ENCODE peak calls at places on chromosomes 11 and 22, in four cellular contexts. One of them, this sample, is unnamed.
A peak's percentile ranks its signal among the peaks of the same experiment; 100 is the strongest.

GRCh38 chr11:114511538-114511937 is 48.1 kb downstream of the NXPE1 start:
- DNase-seq in transverse colon: no peak
- DNase-seq in suprapubic skin: no peak
- DNase-seq in stomach: no peak
- DNase-seq in this sample: no peak

GRCh38 chr22:35349368-35349703 is 31.6 kb upstream of the HMOX1 start:
- DNase-seq in transverse colon: no peak
- DNase-seq in suprapubic skin: no peak
- DNase-seq in stomach: no peak
- DNase-seq in this sample: no peak

GRCh38 chr11:13280323-13280722 is 2.7 kb downstream of the BMAL1 start:
- DNase-seq in transverse colon: no peak
- DNase-seq in suprapubic skin: no peak
- DNase-seq in stomach: no peak
- DNase-seq in this sample: no peak

GRCh38 chr22:50490531-50491308 is 4.1 kb downstream of the MIOX start:
- DNase-seq in transverse colon: no peak
- DNase-seq in suprapubic skin: no peak
- DNase-seq in stomach: no peak
- DNase-seq in this sample: no peak

GRCh38 chr22:27815826-27816530 is 14.4 kb upstream of the MN1 start:
- DNase-seq in transverse colon: no peak
- DNase-seq in suprapubic skin: no peak
- DNase-seq in stomach: no peak
- DNase-seq in this sample: no peak

GRCh38 chr22:22683668-22684361 is 39.4 kb downstream of the GGTLC2 start:
- DNase-seq in transverse colon: no peak
- DNase-seq in suprapubic skin: no peak
- DNase-seq in stomach: no peak
- DNase-seq in this sample: no peak

GRCh38 chr11:2725367-2726300 is 25.8 kb upstream of the KCNQ1OT1 start:
- DNase-seq in transverse colon: no peak
- DNase-seq in suprapubic skin: peak; percentile 74
- DNase-seq in stomach: no peak
- DNase-seq in this sample: peak; percentile 87

GRCh38 chr11:58524232-58525036 is 16.5 kb upstream of the OR5B21 start:
- DNase-seq in transverse colon: peak; percentile 61
- DNase-seq in suprapubic skin: peak; percentile 69
- DNase-seq in stomach: peak; percentile 69
- DNase-seq in this sample: peak; percentile 82

GRCh38 chr22:26684173-26684572 is 26.8 kb downstream of the MIAT start:
- DNase-seq in transverse colon: no peak
- DNase-seq in suprapubic skin: no peak
- DNase-seq in stomach: no peak
- DNase-seq in this sample: no peak

GRCh38 chr11:17383466-17383865 is 5.0 kb downstream of the KCNJ11 start:
- DNase-seq in transverse colon: no peak
- DNase-seq in suprapubic skin: no peak
- DNase-seq in stomach: no peak
- DNase-seq in this sample: no peak

GRCh38 chr11:99020324-99021225 is at the start of gene CNTN5:
- DNase-seq in transverse colon: peak; percentile 13
- DNase-seq in suprapubic skin: no peak
- DNase-seq in stomach: no peak
- DNase-seq in this sample: no peak

GRCh38 chr22:46096051-46096450 is 54.3 kb upstream of the PPARA start:
- DNase-seq in transverse colon: no peak
- DNase-seq in suprapubic skin: no peak
- DNase-seq in stomach: no peak
- DNase-seq in this sample: no peak

GRCh38 chr22:38026130-38027111 is 30.8 kb upstream of the PICK1 start:
- DNase-seq in transverse colon: no peak
- DNase-seq in suprapubic skin: no peak
- DNase-seq in stomach: no peak
- DNase-seq in this sample: no peak

GRCh38 chr11:33461726-33462125 is 204.5 kb downstream of the HIPK3 start:
- DNase-seq in transverse colon: no peak
- DNase-seq in suprapubic skin: no peak
- DNase-seq in stomach: no peak
- DNase-seq in this sample: no peak

GRCh38 chr11:34349882-34350281 is 7.9 kb downstream of the ABTB2 start:
- DNase-seq in transverse colon: no peak
- DNase-seq in suprapubic skin: no peak
- DNase-seq in stomach: no peak
- DNase-seq in this sample: no peak

GRCh38 chr11:94768602-94769511 is 701 bp downstream of the AMOTL1 start:
- DNase-seq in transverse colon: peak; percentile 15
- DNase-seq in suprapubic skin: no peak
- DNase-seq in stomach: peak; percentile 37
- DNase-seq in this sample: peak; percentile 73

DNA sequence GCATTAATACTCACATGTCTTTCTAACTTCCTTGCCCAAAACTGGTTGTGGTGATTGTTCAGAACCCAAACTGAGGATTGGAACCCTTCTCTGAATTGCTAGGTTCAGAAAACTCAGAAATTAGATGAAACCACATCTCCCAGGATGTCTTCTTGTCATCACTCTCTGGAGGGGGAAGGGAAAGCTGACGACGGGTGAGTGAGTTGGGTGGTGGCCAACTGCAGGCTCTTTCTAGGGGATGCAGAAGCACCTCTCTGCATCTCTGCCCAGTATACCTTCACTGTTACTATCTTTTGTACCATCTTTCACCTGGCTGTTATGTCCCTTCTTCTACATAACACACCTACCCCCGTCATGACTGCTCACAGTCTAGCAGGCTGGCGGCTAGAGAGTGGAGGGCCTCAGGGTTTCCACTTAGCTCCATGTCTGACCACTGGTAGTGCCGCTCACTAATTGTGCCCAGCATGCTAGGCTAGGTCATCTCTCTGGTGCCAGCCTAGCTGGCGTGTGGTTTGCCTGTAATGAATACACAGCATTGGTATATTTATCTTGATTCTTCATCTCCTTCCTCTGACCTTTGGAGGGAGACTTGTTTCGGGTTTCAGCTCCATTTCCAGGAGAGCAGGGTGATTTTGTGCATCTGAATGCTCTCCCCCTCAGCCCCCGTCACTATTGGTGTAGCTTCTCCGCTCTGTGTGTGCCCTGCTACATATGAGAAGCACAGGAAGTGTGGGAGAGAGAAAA is 7.3 kb downstream of the GRAMD1B start:
- DNase-seq in transverse colon: no peak
- DNase-seq in suprapubic skin: no peak
- DNase-seq in stomach: no peak
- DNase-seq in this sample: no peak
- H3K4me1 ChIP-seq in transverse colon: no peaks in the 10 kb centered on the region
- H3K4me1 ChIP-seq in suprapubic skin: no peaks in the 10 kb centered on the region
- H3K4me1 ChIP-seq in stomach: no peaks in the 10 kb centered on the region
- H3K4me1 ChIP-seq in this sample: no peaks in the 10 kb centered on the region

DNA sequence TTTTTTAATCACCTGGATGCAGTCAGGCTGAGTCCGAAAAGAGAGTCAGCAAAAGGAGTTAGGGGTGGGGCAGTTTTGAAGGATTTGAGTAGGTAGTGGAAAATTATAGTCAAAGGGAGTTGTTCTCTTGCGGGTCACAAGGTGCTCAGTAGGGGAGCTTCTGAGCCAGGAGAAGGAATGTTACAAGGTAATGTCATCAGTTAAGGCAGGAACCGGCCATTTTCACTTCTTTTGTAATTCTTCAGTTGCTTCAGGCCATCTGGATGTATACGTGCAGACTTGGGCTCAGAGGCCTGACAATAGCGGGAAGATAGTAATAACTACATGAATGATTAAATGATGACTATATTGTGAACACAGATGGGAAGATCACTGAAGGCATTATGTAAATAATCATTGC is 6.2 kb downstream of the SC5D start:
- DNase-seq in transverse colon: no peak
- DNase-seq in suprapubic skin: no peak
- DNase-seq in stomach: no peak
- DNase-seq in this sample: no peak
- TF ChIP-seq EP300 in transverse colon: no peak
- TF ChIP-seq EP300 in suprapubic skin: no peak
- TF ChIP-seq EP300 in stomach: no peak
- TF ChIP-seq EP300 in this sample: no peak

GRCh38 chr11:66268953-66269906 is 791 bp downstream of the RAB1B start:
- DNase-seq in transverse colon: no peak
- DNase-seq in suprapubic skin: no peak
- DNase-seq in stomach: no peak
- DNase-seq in this sample: no peak

GRCh38 chr11:66267379-66268209 is 845 bp upstream of the RAB1B start:
- DNase-seq in transverse colon: peak; percentile 92
- DNase-seq in suprapubic skin: peak; percentile 93
- DNase-seq in stomach: peak; percentile 89
- DNase-seq in this sample: peak; percentile 96

GRCh38 chr11:66266378-66267038 is 1.9 kb upstream of the RAB1B start:
- DNase-seq in transverse colon: no peak
- DNase-seq in suprapubic skin: peak; percentile 82
- DNase-seq in stomach: no peak
- DNase-seq in this sample: no peak

GRCh38 chr11:66267039-66267378 is 1.4 kb upstream of the RAB1B start:
- DNase-seq in transverse colon: no peak
- DNase-seq in suprapubic skin: no peak
- DNase-seq in stomach: no peak
- DNase-seq in this sample: no peak

DNA sequence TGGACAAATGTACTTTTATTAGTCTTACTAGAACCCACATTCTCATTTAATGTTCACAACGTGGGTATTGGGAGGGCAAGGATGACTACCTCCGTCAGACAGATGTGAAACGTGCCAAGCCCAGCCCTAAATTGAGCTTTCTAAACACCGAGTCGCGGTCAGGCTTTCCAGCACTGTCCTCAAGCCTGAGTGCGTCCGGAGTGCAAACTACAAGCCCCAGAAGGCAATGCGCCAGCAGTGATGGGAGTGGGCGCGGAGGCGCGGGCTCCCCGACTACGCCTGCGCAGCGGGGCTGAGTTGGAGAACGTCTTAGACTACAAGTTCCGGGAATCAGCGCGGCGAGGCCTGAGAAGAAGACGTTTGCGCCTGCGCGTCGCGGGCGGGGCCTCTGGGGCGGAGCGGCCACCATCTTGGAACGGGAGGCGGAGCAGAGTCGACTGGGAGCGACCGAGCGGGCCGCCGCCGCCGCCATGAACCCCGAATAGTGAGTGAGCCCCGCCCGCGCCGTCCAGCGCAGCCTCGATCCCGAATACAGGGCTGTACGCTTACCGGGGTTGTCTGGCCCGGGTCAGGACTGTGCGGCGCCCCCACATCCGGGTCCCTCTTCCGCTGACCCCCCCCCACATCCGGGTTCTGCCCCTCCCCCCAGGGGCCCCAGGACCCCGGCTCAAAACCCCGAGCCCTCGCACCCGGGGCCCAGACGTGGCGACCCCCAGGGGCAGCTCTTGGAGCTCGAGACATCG is at the start of gene RAB1B:
- DNase-seq in transverse colon: peak; percentile 100
- DNase-seq in suprapubic skin: peak; percentile 100
- DNase-seq in stomach: peak; percentile 100
- DNase-seq in this sample: peak; percentile 100
- H3K36me3 ChIP-seq in transverse colon: no peaks in the 10 kb centered on the region
- H3K36me3 ChIP-seq in suprapubic skin: peaks cover 42% of the 10 kb centered on the region
- H3K36me3 ChIP-seq in stomach: peaks cover 23% of the 10 kb centered on the region
- H3K36me3 ChIP-seq in this sample: peaks cover 45% of the 10 kb centered on the region

DNA sequence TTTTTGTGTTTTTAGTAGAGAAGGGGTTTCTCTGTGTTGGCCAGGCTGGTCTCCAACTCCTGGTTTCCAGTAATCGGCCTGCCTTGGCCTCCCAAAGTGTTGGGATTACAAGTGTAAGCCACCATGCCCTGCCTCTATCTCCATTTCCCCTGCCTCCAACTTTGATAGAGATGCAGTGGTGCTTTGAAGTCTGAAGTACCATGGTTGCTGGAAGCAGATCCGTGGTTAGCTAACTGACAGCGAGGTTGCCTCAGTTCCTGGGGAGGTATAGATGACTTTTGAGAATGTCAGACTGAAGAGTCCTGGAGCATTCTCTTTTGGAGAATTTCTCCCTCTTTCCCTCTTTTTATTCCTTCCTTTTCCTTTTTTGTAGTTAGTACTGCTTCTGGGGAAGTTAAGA is 111.5 kb upstream of the RRM1 start:
- DNase-seq in transverse colon: no peak
- DNase-seq in suprapubic skin: no peak
- DNase-seq in stomach: no peak
- DNase-seq in this sample: no peak
- H3K4me1 ChIP-seq in transverse colon: peaks cover 21% of the 10 kb centered on the region
- H3K4me1 ChIP-seq in suprapubic skin: peaks cover 30% of the 10 kb centered on the region
- H3K4me1 ChIP-seq in stomach: peaks cover 9% of the 10 kb centered on the region
- H3K4me1 ChIP-seq in this sample: no peaks in the 10 kb centered on the region

DNA sequence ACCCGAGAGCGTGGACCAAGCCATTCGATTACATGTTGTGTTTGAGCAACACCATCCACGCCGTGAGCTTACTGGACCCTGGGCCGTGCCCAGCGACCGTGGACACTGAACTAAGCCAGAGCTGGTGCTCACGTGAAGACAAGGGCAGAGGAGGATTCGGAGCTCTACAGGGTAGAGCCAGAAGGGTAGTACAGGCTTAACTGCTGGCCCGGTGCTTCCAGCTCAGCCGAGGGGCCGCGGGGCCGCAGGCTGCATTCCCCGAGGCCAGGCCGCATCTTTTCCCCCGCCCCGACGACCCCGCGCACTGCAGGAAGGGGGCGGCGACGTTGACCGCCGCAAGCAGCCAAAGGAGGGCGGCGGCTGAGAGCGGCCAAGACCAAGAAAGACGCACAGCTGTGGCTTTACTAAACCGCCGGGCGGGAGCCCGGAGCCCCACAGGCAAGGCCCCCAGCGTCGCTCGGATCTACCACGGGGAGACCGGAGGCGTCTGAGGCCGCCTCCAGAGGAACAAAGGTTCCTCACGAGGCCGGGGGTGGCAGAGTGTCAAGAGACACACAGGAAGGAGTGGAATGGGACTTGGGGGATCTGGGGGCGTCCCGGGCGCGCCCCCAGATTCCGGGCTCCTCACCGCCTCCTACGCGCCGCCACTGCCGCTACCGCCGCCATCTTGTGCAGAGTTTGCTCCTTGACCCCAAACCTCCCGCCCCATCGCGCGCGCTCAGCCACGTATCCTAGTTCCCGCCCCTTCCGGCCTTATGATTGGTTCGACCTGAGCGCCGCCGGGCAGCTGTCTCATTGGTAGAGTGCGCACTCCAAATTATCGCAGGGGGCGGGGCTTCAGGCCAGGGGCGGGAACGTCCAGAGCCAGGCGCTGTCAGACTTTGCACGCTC is at the start of gene GANAB:
- DNase-seq in transverse colon: peak; percentile 100
- DNase-seq in suprapubic skin: peak; percentile 100
- DNase-seq in stomach: peak; percentile 99
- DNase-seq in this sample: peak; percentile 100
- TF ChIP-seq EP300 in transverse colon: no peak
- TF ChIP-seq EP300 in suprapubic skin: no peak
- TF ChIP-seq EP300 in stomach: no peak
- TF ChIP-seq EP300 in this sample: no peak

GRCh38 chr11:11944444-11944843 is 64.0 kb downstream of the DKK3 start:
- DNase-seq in transverse colon: no peak
- DNase-seq in suprapubic skin: no peak
- DNase-seq in stomach: no peak
- DNase-seq in this sample: no peak
- H3K36me3 ChIP-seq in transverse colon: no peaks in the 10 kb centered on the region
- H3K36me3 ChIP-seq in suprapubic skin: peaks cover 44% of the 10 kb centered on the region
- H3K36me3 ChIP-seq in stomach: peaks cover 9% of the 10 kb centered on the region
- H3K36me3 ChIP-seq in this sample: peaks cover 18% of the 10 kb centered on the region